ENCODE peak calls at places on chromosome 16, in four cellular contexts. One of them, this sample, is unnamed.

GRCh38 chr16:86889974-86890373 is 311.6 kb downstream of the FOXL1 start:
- DNase-seq in stomach: no peak
- DNase-seq in osteoblast: no peak
- DNase-seq in cardiac muscle cell: no peak
- DNase-seq in this sample: no peak

GRCh38 chr16:72596373-72596772 is 424.4 kb upstream of the PMFBP1 start:
- DNase-seq in stomach: no peak
- DNase-seq in osteoblast: no peak
- DNase-seq in cardiac muscle cell: no peak
- DNase-seq in this sample: no peak

GRCh38 chr16:23432176-23433128 is 20.5 kb downstream of the COG7 start:
- DNase-seq in stomach: no peak
- DNase-seq in cardiac muscle cell: no peak
- DNase-seq in osteoblast: no peak
- DNase-seq in this sample: no peak

GRCh38 chr16:86117756-86118155 is 218.8 kb downstream of the IRF8 start:
- DNase-seq in osteoblast: peak
- DNase-seq in cardiac muscle cell: peak
- DNase-seq in stomach: no peak
- DNase-seq in this sample: no peak

GRCh38 chr16:8955828-8956227 is 7.9 kb downstream of the USP7 start:
- DNase-seq in osteoblast: peak
- DNase-seq in stomach: no peak
- DNase-seq in cardiac muscle cell: no peak
- DNase-seq in this sample: no peak

GRCh38 chr16:66924527-66925321 is 611 bp downstream of the RRAD start:
- DNase-seq in cardiac muscle cell: no peak
- DNase-seq in stomach: peak
- DNase-seq in osteoblast: peak
- DNase-seq in this sample: peak

GRCh38 chr16:9594047-9594446 is 502.6 kb downstream of the HAPSTR1 start:
- DNase-seq in cardiac muscle cell: no peak
- DNase-seq in osteoblast: no peak
- DNase-seq in stomach: no peak
- DNase-seq in this sample: no peak

GRCh38 chr16:70252355-70252988 is 732 bp upstream of the EXOSC6 start:
- DNase-seq in cardiac muscle cell: peak
- DNase-seq in stomach: no peak
- DNase-seq in osteoblast: peak
- DNase-seq in this sample: peak

GRCh38 chr16:84995666-84996065 is 15.7 kb downstream of the ZDHHC7 start:
- DNase-seq in osteoblast: no peak
- DNase-seq in stomach: peak
- DNase-seq in cardiac muscle cell: no peak
- DNase-seq in this sample: peak

GRCh38 chr16:19645557-19645981 is 72.5 kb downstream of the KNOP1 start:
- DNase-seq in stomach: no peak
- DNase-seq in cardiac muscle cell: peak
- DNase-seq in osteoblast: no peak
- DNase-seq in this sample: no peak

GRCh38 chr16:49890876-49891275 is 35.0 kb upstream of the ZNF423 start:
- DNase-seq in stomach: no peak
- DNase-seq in cardiac muscle cell: peak
- DNase-seq in osteoblast: peak
- DNase-seq in this sample: peak
- TF ChIP-seq CTCF in stomach: no peak
- TF ChIP-seq CTCF in cardiac muscle cell: peak
- TF ChIP-seq CTCF in osteoblast: peak
- TF ChIP-seq CTCF in this sample: no peak

GRCh38 chr16:57145046-57145963 is 40.5 kb downstream of the PSME3IP1 start:
- DNase-seq in cardiac muscle cell: peak
- DNase-seq in stomach: no peak
- DNase-seq in osteoblast: peak
- DNase-seq in this sample: no peak

GRCh38 chr16:57147381-57148191 is 38.3 kb downstream of the PSME3IP1 start:
- DNase-seq in stomach: no peak
- DNase-seq in cardiac muscle cell: peak
- DNase-seq in osteoblast: peak
- DNase-seq in this sample: no peak

GRCh38 chr16:57148481-57148880 is 37.4 kb downstream of the PSME3IP1 start:
- DNase-seq in osteoblast: no peak
- DNase-seq in stomach: no peak
- DNase-seq in cardiac muscle cell: no peak
- DNase-seq in this sample: no peak

GRCh38 chr16:57145964-57146647 is 39.7 kb downstream of the PSME3IP1 start:
- DNase-seq in osteoblast: peak
- DNase-seq in stomach: no peak
- DNase-seq in cardiac muscle cell: no peak
- DNase-seq in this sample: no peak

GRCh38 chr16:57146735-57147134 is 39.1 kb downstream of the PSME3IP1 start:
- DNase-seq in osteoblast: peak
- DNase-seq in stomach: no peak
- DNase-seq in cardiac muscle cell: no peak
- DNase-seq in this sample: no peak
- TF ChIP-seq CTCF in osteoblast: peak
- TF ChIP-seq CTCF in stomach: no peak
- TF ChIP-seq CTCF in cardiac muscle cell: peak
- TF ChIP-seq CTCF in this sample: no peak

GRCh38 chr16:54418903-54419302 is 132.3 kb upstream of the IRX3 start:
- DNase-seq in stomach: no peak
- DNase-seq in osteoblast: no peak
- DNase-seq in cardiac muscle cell: no peak
- DNase-seq in this sample: no peak

GRCh38 chr16:54412777-54413455 is 126.3 kb upstream of the IRX3 start:
- DNase-seq in osteoblast: no peak
- DNase-seq in cardiac muscle cell: no peak
- DNase-seq in stomach: no peak
- DNase-seq in this sample: no peak

GRCh38 chr16:54411555-54411954 is 125.0 kb upstream of the IRX3 start:
- DNase-seq in cardiac muscle cell: peak
- DNase-seq in stomach: peak
- DNase-seq in osteoblast: no peak
- DNase-seq in this sample: no peak

GRCh38 chr16:54417384-54417783 is 130.8 kb upstream of the IRX3 start:
- DNase-seq in osteoblast: no peak
- DNase-seq in stomach: no peak
- DNase-seq in cardiac muscle cell: no peak
- DNase-seq in this sample: no peak

GRCh38 chr16:54414671-54415070 is 128.1 kb upstream of the IRX3 start:
- DNase-seq in osteoblast: no peak
- DNase-seq in stomach: no peak
- DNase-seq in cardiac muscle cell: no peak
- DNase-seq in this sample: no peak
- TF ChIP-seq CTCF in osteoblast: no peak
- TF ChIP-seq CTCF in stomach: no peak
- TF ChIP-seq CTCF in cardiac muscle cell: no peak
- TF ChIP-seq CTCF in this sample: no peak

GRCh38 chr16:1334739-1335138 is 1.3 kb downstream of the BAIAP3 start:
- DNase-seq in stomach: no peak
- DNase-seq in osteoblast: no peak
- DNase-seq in cardiac muscle cell: no peak
- DNase-seq in this sample: no peak
- TF ChIP-seq CTCF in stomach: no peak
- TF ChIP-seq CTCF in osteoblast: no peak
- TF ChIP-seq CTCF in cardiac muscle cell: no peak
- TF ChIP-seq CTCF in this sample: no peak

DNA sequence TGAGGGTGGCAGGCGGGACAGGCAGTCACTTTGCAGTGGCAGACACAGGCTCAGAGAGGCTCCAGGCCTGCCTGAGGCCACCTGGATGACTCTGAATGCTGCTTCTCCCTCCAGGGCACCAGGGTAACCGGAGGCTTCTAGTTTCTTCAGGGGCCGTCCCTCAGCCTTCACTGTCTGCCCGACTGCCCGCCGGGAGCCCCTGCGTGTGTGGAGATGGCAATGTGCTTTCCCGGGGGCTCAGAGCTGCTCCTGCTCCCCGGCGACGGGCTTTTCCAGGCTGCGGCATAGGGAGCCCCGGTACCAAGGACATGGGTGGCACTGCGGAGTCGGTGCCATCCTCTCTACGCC is 51.5 kb downstream of the CBFA2T3 start:
- DNase-seq in osteoblast: no peak
- DNase-seq in cardiac muscle cell: no peak
- DNase-seq in stomach: no peak
- DNase-seq in this sample: no peak
- TF ChIP-seq CTCF in osteoblast: no peak
- TF ChIP-seq CTCF in cardiac muscle cell: no peak
- TF ChIP-seq CTCF in stomach: no peak
- TF ChIP-seq CTCF in this sample: no peak

DNA sequence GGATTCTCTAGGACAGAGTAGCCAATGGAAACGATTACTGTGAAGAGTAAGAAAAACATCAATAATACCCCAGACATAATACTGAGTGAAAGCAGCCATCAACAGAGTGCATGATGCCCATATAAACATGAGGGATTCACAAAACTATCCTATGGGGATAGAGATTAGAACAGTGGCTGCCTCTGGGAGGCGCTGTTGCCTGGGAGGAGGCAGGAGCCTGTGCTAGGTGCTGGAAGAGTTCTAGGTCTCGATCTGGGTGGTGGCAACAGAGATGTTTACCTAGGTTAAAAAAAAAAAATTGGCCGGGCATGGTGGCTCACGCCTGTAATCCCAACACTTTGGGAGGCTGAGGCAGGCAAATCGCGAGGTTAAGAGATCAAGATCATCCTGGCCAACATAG is 7.9 kb downstream of the FA2H start:
- DNase-seq in cardiac muscle cell: no peak
- DNase-seq in osteoblast: no peak
- DNase-seq in stomach: no peak
- DNase-seq in this sample: no peak
- TF ChIP-seq CTCF in cardiac muscle cell: no peak
- TF ChIP-seq CTCF in osteoblast: no peak
- TF ChIP-seq CTCF in stomach: no peak
- TF ChIP-seq CTCF in this sample: no peak

GRCh38 chr16:60419859-60420258 is 1616.4 kb downstream of the CDH8 start:
- DNase-seq in stomach: no peak
- DNase-seq in cardiac muscle cell: no peak
- DNase-seq in osteoblast: no peak
- DNase-seq in this sample: no peak

GRCh38 chr16:60414617-60415016 is 1621.6 kb downstream of the CDH8 start:
- DNase-seq in stomach: no peak
- DNase-seq in osteoblast: no peak
- DNase-seq in cardiac muscle cell: no peak
- DNase-seq in this sample: no peak

GRCh38 chr16:60413969-60414368 is 1622.3 kb downstream of the CDH8 start:
- DNase-seq in stomach: no peak
- DNase-seq in cardiac muscle cell: no peak
- DNase-seq in osteoblast: no peak
- DNase-seq in this sample: no peak
- TF ChIP-seq CTCF in stomach: no peak
- TF ChIP-seq CTCF in cardiac muscle cell: no peak
- TF ChIP-seq CTCF in osteoblast: no peak
- TF ChIP-seq CTCF in this sample: no peak

GRCh38 chr16:50547340-50547865 is 793 bp upstream of the NKD1 start:
- DNase-seq in stomach: peak
- DNase-seq in cardiac muscle cell: peak
- DNase-seq in osteoblast: peak
- DNase-seq in this sample: peak
- TF ChIP-seq CTCF in stomach: no peak
- TF ChIP-seq CTCF in cardiac muscle cell: peak
- TF ChIP-seq CTCF in osteoblast: no peak
- TF ChIP-seq CTCF in this sample: peak

DNA sequence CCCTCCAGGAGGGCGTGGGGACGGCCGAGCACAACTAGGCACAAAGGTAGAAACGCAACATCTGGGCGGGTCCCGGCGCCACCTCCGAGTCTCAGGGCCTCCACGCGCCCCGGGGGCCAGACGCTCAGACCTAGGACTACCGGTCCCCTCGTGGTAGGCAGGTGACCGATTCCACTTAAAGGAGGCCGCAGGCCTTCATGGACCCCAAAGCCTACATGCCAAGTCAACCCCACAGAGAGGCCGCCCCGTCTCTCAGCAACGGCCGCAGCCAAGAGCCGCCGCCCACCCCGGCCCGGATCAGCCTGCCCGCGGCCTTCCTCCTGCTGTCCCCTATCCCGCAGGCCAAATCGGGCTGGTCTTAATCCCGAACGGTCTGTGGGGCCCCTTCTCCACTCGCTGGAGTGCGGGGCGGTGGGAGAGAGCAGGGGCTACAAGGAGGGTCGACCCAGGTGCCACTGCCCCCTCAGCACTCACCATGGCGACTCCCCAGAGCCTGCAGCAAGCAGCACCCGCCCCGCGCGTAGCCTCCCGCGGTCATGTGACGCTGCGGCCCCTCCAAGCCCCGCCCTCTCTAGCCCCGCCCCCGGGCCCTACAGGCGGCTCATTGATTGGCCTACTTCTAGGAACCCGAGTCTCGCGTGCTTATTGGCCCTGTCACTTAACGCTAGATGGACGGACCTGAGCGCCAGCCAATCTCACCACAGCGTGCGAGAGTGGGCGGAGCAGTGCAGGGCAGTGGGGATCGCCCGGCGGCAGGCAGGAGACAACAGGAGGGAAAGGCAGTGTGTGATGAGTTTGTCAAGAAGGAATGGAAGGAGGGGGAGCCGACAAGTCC is at the start of gene VPS35:
- DNase-seq in stomach: peak
- DNase-seq in osteoblast: peak
- DNase-seq in cardiac muscle cell: peak
- DNase-seq in this sample: peak
- TF ChIP-seq CTCF in stomach: no peak
- TF ChIP-seq CTCF in osteoblast: no peak
- TF ChIP-seq CTCF in cardiac muscle cell: no peak
- TF ChIP-seq CTCF in this sample: peak

GRCh38 chr16:50884066-50884860 is 142.4 kb downstream of the CYLD start:
- DNase-seq in cardiac muscle cell: no peak
- DNase-seq in osteoblast: no peak
- DNase-seq in stomach: no peak
- DNase-seq in this sample: peak
- TF ChIP-seq CTCF in cardiac muscle cell: peak
- TF ChIP-seq CTCF in osteoblast: no peak
- TF ChIP-seq CTCF in stomach: no peak
- TF ChIP-seq CTCF in this sample: peak

This sample was measured in activated CD8-positive, alpha-beta T cell treated with anti-CD3 and anti-CD28 coated beads for 36 hours.